ENCODE peak calls at places on chromosomes 13 and 19, in nine cellular contexts. B, T, D, I, E, R, A, P and H are unnamed samples.

GRCh38 chr19:44623080-44623479 is 9.7 kb downstream of the IGSF23 start:
- DNase-seq in R (no peak), B (peak), P (no peak), D (peak), I (peak), T (no peak), E (no peak), A (peak), H (peak)

GRCh38 chr13:99215466-99215865 is 14.8 kb downstream of the UBAC2 start:
- DNase-seq in D (no peak), A (no peak), R (no peak), I (no peak), P (no peak), E (no peak), B (peak), T (no peak), H (no peak)

GRCh38 chr19:49222011-49222410 is 64.4 kb downstream of the TRPM4 start:
- DNase-seq in A (no peak), B (no peak), I (no peak), E (no peak), R (no peak), D (no peak), T (no peak), P (no peak), H (peak)

GRCh38 chr19:9013988-9014387 is 3.8 kb upstream of the MUC16 start:
- DNase-seq in B (no peak), D (no peak), P (no peak), E (no peak), R (no peak), A (no peak), I (no peak), T (no peak), H (no peak)

GRCh38 chr19:11204943-11205349 is 7.6 kb upstream of the KANK2 start:
- DNase-seq in E (no peak), D (no peak), R (no peak), A (no peak), B (no peak), I (no peak), P (no peak), T (no peak), H (no peak)

GRCh38 chr19:7830272-7830771 is 304 bp downstream of the EVI5L start:
- DNase-seq in T (no peak), D (no peak), I (no peak), A (no peak), E (peak), R (no peak), P (no peak), B (no peak), H (no peak)

GRCh38 chr19:7641288-7642276 is 4.7 kb downstream of the STXBP2 start:
- DNase-seq in P (peak), I (no peak), A (no peak), E (no peak), T (no peak), D (no peak), B (no peak), R (no peak), H (no peak)

GRCh38 chr13:49319555-49320350 is 72.0 kb downstream of the CDADC1 start:
- DNase-seq in P (no peak), I (peak), E (no peak), T (no peak), D (no peak), B (no peak), R (no peak), A (peak), H (peak)

GRCh38 chr19:33410915-33411401 is 37.4 kb downstream of the CEBPG start:
- DNase-seq in R (no peak), E (no peak), T (no peak), P (no peak), B (no peak), A (no peak), I (no peak), D (no peak), H (no peak)

GRCh38 chr19:55546822-55547614 is 1.7 kb upstream of the SBK3 start:
- DNase-seq in P (peak), D (peak), T (peak), E (no peak), B (peak), I (peak), R (no peak), A (peak), H (peak)

GRCh38 chr13:27574661-27575060 is 45.7 kb downstream of the LNX2 start:
- DNase-seq in P (no peak), E (no peak), D (no peak), B (no peak), A (no peak), T (no peak), R (no peak), I (no peak), H (no peak)

GRCh38 chr13:91684746-91685145 is 286.3 kb downstream of the GPC5 start:
- DNase-seq in D (no peak), A (no peak), R (no peak), E (no peak), B (no peak), T (no peak), I (no peak), P (no peak), H (no peak)

GRCh38 chr13:103236213-103236612 is 170.0 kb upstream of the SLC10A2 start:
- DNase-seq in A (no peak), I (no peak), D (no peak), P (peak), B (no peak), R (no peak), E (no peak), T (no peak), H (no peak)
- TF ChIP-seq CTCF in A (no peak), I (peak), D (no peak), P (peak), B (no peak), R (peak), E (peak), T (no peak), H (no peak)

GRCh38 chr19:17718467-17718987 is 753 bp upstream of the MAP1S start:
- DNase-seq in P (no peak), I (no peak), E (peak), A (no peak), B (no peak), D (no peak), T (no peak), R (no peak), H (no peak)

GRCh38 chr19:17720487-17720839 is 1.2 kb downstream of the MAP1S start:
- DNase-seq in A (no peak), P (no peak), R (no peak), B (peak), D (no peak), I (no peak), E (no peak), T (no peak), H (no peak)

GRCh38 chr19:17719730-17720486 is 628 bp downstream of the MAP1S start:
- DNase-seq in P (peak), R (no peak), D (no peak), A (no peak), B (no peak), E (peak), I (no peak), T (peak), H (no peak)

GRCh38 chr19:17718988-17719711 is at the start of gene MAP1S:
- DNase-seq in I (peak), P (peak), R (peak), B (peak), E (peak), D (peak), A (no peak), T (peak), H (peak)

DNA sequence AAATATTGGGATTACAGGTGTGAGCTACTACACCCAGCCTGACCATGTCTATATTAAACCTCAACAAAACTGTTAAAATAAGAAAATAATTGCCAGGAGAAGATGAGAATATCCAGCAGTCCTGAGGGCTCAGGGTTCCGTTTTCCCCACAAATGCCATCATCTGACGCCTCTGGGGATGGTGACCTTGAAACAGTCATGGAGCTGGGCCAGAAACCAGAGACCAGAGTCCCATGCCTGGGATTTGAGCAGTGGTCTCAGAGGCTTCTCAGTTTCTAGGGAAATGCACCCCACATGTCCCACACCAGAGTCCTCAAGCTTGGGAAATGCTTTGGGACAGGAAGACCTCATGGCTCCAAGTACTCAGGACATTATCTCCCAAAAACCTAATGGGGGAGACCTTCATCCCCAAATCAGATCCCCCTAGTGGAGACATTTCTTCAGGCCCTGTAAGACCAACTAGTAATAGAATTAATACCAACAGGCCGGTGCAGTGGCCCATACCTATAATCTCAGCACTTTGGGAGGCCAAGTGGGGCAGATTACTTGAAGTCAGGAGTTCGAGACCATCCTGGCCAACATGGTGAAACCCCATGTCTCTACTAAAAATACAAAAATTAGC is 2.9 kb upstream of the MAP1S start:
- DNase-seq in A (no peak), I (no peak), E (no peak), D (no peak), P (peak), B (no peak), T (no peak), R (no peak), H (no peak)
- TF ChIP-seq CTCF in A (peak), I (no peak), E (peak), D (peak), P (peak), B (peak), T (no peak), R (no peak), H (peak)

GRCh38 chr13:51267581-51267980 is 45.4 kb downstream of the FAM124A start:
- DNase-seq in P (peak), T (no peak), D (no peak), B (no peak), E (no peak), I (no peak), A (no peak), R (peak), H (no peak)
- TF ChIP-seq CTCF in P (no peak), T (no peak), D (no peak), B (no peak), E (no peak), I (no peak), A (no peak), R (no peak), H (no peak)

DNA sequence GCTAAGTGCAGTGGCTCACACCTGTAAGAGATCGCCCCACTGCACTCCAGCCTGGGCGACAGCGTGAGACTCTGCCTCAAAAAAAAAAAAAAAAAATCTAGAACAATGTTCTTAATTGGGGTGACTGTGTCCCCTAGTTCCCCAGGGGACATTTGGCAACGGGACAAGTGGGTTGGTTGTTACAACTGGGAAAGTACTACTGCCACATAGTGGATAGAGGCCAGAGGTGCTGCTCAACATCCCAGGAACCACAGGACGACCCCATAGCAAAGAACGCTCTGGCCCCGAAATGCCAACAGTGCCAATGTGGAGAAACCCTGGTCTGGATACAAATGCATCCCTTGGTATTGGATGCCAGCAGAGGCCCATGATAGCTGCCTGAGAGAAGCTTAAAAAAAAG is 11.8 kb downstream of the NLRP12 start:
- DNase-seq in T (no peak), B (no peak), E (no peak), I (no peak), A (no peak), R (peak), P (peak), D (no peak), H (no peak)
- TF ChIP-seq CTCF in T (no peak), B (peak), E (no peak), I (no peak), A (peak), R (peak), P (peak), D (peak), H (peak)